ENCODE peak calls at places on chromosome 11, in ten cellular contexts. P, H, R, T, N, Y, M, J, L and K are unnamed samples.

GRCh38 chr11:79431535-79431934 is 9.3 kb downstream of the TENM4 start:
- DNase-seq in P (peak; percentile 89), H (no peak), R (no peak), T (no peak), N (no peak), Y (no peak), M (no peak), J (peak; percentile 92), L (no peak), K (no peak)

GRCh38 chr11:31560842-31561476 is 51.4 kb downstream of the ELP4 start:
- DNase-seq in P (no peak), H (no peak), R (no peak), T (no peak), N (no peak), Y (no peak), M (no peak), J (no peak), L (no peak), K (no peak)

GRCh38 chr11:100759106-100759505 is 72.0 kb downstream of the ARHGAP42 start:
- DNase-seq in P (no peak), H (no peak), R (no peak), T (no peak), N (no peak), Y (no peak), M (no peak), J (no peak), L (no peak), K (no peak)

GRCh38 chr11:113305440-113306336 is 8.7 kb upstream of the TTC12 start:
- DNase-seq in P (peak; percentile 51), H (peak; percentile 83), R (peak; percentile 73), T (peak; percentile 77), N (peak; percentile 53), Y (peak; percentile 81), M (peak; percentile 65), J (peak; percentile 37), L (peak; percentile 60), K (peak; percentile 69)

GRCh38 chr11:94806436-94806835 is 38.3 kb downstream of the AMOTL1 start:
- DNase-seq in P (no peak), H (no peak), R (no peak), T (no peak), N (no peak), Y (no peak), M (no peak), J (peak; percentile 28), L (no peak), K (no peak)

GRCh38 chr11:1926156-1927031 is 6.9 kb downstream of the TNNT3 start:
- DNase-seq in P (no peak), H (no peak), R (no peak), T (no peak), N (no peak), Y (peak; percentile 38), M (no peak), J (no peak), L (no peak), K (no peak)

GRCh38 chr11:111205622-111206385 is 39.7 kb upstream of the POU2AF2 start:
- DNase-seq in P (no peak), H (no peak), R (no peak), T (no peak), N (no peak), Y (no peak), M (no peak), J (peak; percentile 48), L (no peak), K (no peak)

GRCh38 chr11:130170345-130170744 is 10.8 kb downstream of the ST14 start:
- DNase-seq in P (no peak), H (no peak), R (no peak), T (no peak), N (no peak), Y (no peak), M (peak; percentile 67), J (no peak), L (no peak), K (no peak)

GRCh38 chr11:45145421-45146071 is 893 bp upstream of the PRDM11 start:
- DNase-seq in P (peak; percentile 35), H (peak; percentile 75), R (peak; percentile 56), T (peak; percentile 34), N (no peak), Y (no peak), M (no peak), J (peak; percentile 33), L (peak; percentile 23), K (no peak)
- H3K4me3 ChIP-seq in P (peak overlapping the region; percentile 65), H (peak overlapping the region; percentile 81), R (peak overlapping the region; percentile 62), T (peak overlapping the region; percentile 52), N (peak overlapping the region; percentile 80), Y (peak overlapping the region; percentile 98), M (no peak overlapping the region), J (peak overlapping the region; percentile 78), L (peak overlapping the region; percentile 85), K (peak overlapping the region; percentile 100)

GRCh38 chr11:68257477-68258362 is 14.1 kb downstream of the C11orf24 start:
- DNase-seq in P (peak; percentile 83), H (peak; percentile 98), R (peak; percentile 93), T (peak; percentile 97), N (peak; percentile 93), Y (peak; percentile 88), M (peak; percentile 96), J (peak; percentile 78), L (peak; percentile 78), K (peak; percentile 96)
- TF ChIP-seq CTCF in P (peak; percentile 85), H (peak; percentile 87), R (peak; percentile 73), T (peak; percentile 89), N (peak; percentile 87), Y (peak; percentile 87), M (peak; percentile 67), J (peak; percentile 83), L (peak; percentile 69), K (peak; percentile 95)

GRCh38 chr11:66411323-66411722 is 9.5 kb upstream of the NPAS4 start:
- DNase-seq in P (no peak), H (no peak), R (no peak), T (no peak), N (no peak), Y (no peak), M (no peak), J (no peak), L (no peak), K (no peak)

GRCh38 chr11:66407651-66408050 is 13.2 kb upstream of the NPAS4 start:
- DNase-seq in P (no peak), H (no peak), R (no peak), T (no peak), N (no peak), Y (no peak), M (no peak), J (no peak), L (no peak), K (no peak)

GRCh38 chr11:66408488-66409214 is 12.2 kb upstream of the NPAS4 start:
- DNase-seq in P (peak; percentile 93), H (peak; percentile 98), R (peak; percentile 93), T (peak; percentile 90), N (peak; percentile 85), Y (peak; percentile 95), M (peak; percentile 85), J (peak; percentile 90), L (peak; percentile 82), K (peak; percentile 58)

GRCh38 chr11:66410191-66410590 is 10.6 kb upstream of the NPAS4 start:
- DNase-seq in P (no peak), H (no peak), R (no peak), T (no peak), N (no peak), Y (no peak), M (no peak), J (no peak), L (no peak), K (no peak)

DNA sequence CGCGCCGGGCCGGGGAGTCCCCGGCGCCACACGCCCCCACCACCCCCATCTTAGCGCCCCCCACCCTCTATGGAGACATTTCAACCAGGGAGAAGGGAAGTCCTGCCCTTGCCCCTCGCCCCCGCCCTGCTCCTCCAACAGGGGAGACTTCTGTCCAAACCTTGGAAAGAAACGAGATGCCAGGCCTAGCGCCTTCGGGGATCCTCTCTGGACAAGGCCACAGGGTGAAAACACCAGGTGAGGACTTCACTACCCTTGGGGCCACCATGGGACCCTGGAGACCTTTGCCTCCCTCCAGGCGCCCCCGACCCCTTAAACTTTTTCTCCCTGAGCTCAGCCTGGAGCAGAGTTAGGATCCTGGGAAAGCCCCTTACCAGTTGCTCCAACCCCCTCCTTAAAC is 11.6 kb upstream of the NPAS4 start:
- DNase-seq in P (no peak), H (no peak), R (no peak), T (no peak), N (no peak), Y (no peak), M (no peak), J (no peak), L (no peak), K (no peak)
- H3K4me3 ChIP-seq in P (no peak overlapping the region), H (peak overlapping the region; percentile 52), R (no peak overlapping the region), T (peak overlapping the region; percentile 31), N (no peak overlapping the region), Y (no peak overlapping the region), M (no peak overlapping the region), J (no peak overlapping the region), L (no peak overlapping the region), K (no peak overlapping the region)

GRCh38 chr11:123033895-123034294 is 28.0 kb downstream of the HSPA8 start:
- DNase-seq in P (no peak), H (no peak), R (peak; percentile 44), T (no peak), N (no peak), Y (no peak), M (no peak), J (no peak), L (peak; percentile 32), K (no peak)
- TF ChIP-seq CTCF in P (peak; percentile 33), H (no peak), R (peak; percentile 55), T (no peak), N (no peak), Y (no peak), M (no peak), J (peak; percentile 25), L (peak; percentile 13), K (no peak)

GRCh38 chr11:8839957-8840945 is 70.7 kb upstream of the AKIP1 start:
- DNase-seq in P (peak; percentile 74), H (peak; percentile 56), R (peak; percentile 47), T (peak; percentile 59), N (no peak), Y (no peak), M (no peak), J (peak; percentile 71), L (peak; percentile 92), K (no peak)
- H3K4me3 ChIP-seq in P (no peak overlapping the region), H (no peak overlapping the region), R (no peak overlapping the region), T (no peak overlapping the region), N (no peak overlapping the region), Y (no peak overlapping the region), M (no peak overlapping the region), J (no peak overlapping the region), L (no peak overlapping the region), K (no peak overlapping the region)

GRCh38 chr11:56089697-56090096 is 3.4 kb upstream of the OR8I2 start:
- DNase-seq in P (no peak), H (no peak), R (no peak), T (no peak), N (no peak), Y (no peak), M (no peak), J (no peak), L (no peak), K (no peak)
- TF ChIP-seq CTCF in P (no peak), H (no peak), R (no peak), T (no peak), N (peak; percentile 48), Y (no peak), M (no peak), J (no peak), L (no peak), K (no peak)